ENCODE peak calls at places on chromosomes 6 and 20, in four cellular contexts. M, C, Q and Y are unnamed samples.

GRCh38 chr6:34717466-34717865 is 20.9 kb upstream of the ILRUN start:
- DNase-seq in C (no peak), M (no peak), Q (no peak), Y (no peak)

GRCh38 chr6:3526962-3527796 is 70.3 kb upstream of the SLC22A23 start:
- DNase-seq in M (no peak), C (no peak), Q (no peak), Y (no peak)

GRCh38 chr20:49614338-49615050 is 46.6 kb upstream of the PTGIS start:
- DNase-seq in M (no peak), C (no peak), Q (no peak), Y (no peak)

GRCh38 chr6:111709615-111710398 is 104.1 kb upstream of the TRAF3IP2 start:
- DNase-seq in Q (peak), M (peak), C (peak), Y (peak)

GRCh38 chr20:47561603-47562583 is 60.2 kb downstream of the NCOA3 start:
- DNase-seq in C (no peak), M (no peak), Q (no peak), Y (no peak)

GRCh38 chr6:43714311-43715055 is 26.9 kb upstream of the MRPS18A start:
- DNase-seq in C (no peak), Q (peak), M (no peak), Y (no peak)

GRCh38 chr6:125165256-125165655 is 11.7 kb downstream of the TPD52L1 start:
- DNase-seq in M (no peak), Q (no peak), C (no peak), Y (no peak)

GRCh38 chr20:12305555-12305954 is 387.9 kb downstream of the BTBD3 start:
- DNase-seq in Q (no peak), M (no peak), C (no peak), Y (no peak)

GRCh38 chr20:46030290-46031013 is 1.4 kb downstream of the SLC12A5 start:
- DNase-seq in M (no peak), C (no peak), Q (peak), Y (no peak)

GRCh38 chr20:24842591-24843442 is 106.3 kb upstream of the CST7 start:
- DNase-seq in M (no peak), Q (no peak), C (no peak), Y (no peak)

GRCh38 chr6:13427838-13428527 is 59.4 kb downstream of the GFOD1 start:
- DNase-seq in C (no peak), M (no peak), Q (peak), Y (no peak)

GRCh38 chr6:128242765-128243403 is 277.5 kb downstream of the PTPRK start:
- DNase-seq in M (no peak), C (no peak), Q (no peak), Y (no peak)

DNA sequence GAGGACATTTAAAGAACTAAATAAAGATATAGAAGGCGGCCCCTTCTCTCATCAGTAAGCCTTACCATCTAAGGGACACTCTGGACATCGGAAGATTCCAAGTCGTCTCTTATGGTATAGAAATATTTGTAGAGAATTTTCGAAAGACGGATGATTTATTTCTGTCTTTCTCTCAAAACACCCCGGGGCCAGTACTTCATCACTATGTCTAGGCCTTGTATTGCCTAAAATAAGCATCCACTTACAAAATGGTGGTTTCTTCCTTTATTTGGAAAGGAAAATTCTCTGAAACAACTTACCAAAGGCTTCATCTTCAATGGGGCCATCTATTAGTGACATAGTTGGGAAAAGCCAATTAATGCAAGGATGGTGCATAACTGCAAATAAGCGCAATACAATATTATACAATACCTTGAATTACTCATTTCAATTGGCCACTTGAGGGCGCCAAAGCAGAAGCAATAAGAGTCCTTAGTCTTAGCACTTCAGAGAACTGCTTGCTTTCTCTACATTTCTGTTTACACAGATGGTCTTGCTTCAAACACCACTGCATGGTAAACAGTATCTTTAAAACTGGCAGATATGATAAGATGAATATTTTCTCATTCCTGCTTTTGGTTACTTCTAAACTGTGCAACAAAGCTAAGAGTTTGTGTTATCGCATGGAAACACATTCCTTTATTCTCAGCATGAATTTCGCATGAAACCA is 113.2 kb downstream of the VIP start:
- DNase-seq in Q (peak), C (peak), M (peak), Y (peak)
- TF ChIP-seq CTCF in Q (peak), C (peak), M (peak), Y (peak)

DNA sequence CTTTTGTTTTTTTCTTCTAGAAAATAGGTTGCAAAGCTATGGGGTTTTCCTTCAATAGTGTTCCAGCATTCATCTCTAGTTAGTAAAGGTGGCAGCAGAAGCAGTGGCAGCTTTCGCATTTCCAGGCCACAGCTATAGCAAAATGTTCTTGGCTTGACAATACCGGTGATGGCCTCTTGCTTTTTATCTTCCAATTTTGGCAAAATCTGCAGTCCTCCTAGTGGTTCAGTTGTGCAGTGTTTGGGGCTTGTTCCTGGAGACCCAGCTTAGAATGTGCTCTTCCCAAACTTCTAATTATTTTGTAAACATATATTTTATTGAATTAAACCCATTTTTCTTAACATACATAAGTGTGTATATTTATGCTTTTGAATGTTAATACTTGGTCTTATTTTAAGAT is 370.6 kb upstream of the MAN1A1 start:
- DNase-seq in Q (no peak), M (no peak), C (no peak), Y (no peak)
- TF ChIP-seq CTCF in Q (no peak), M (no peak), C (peak), Y (peak)

DNA sequence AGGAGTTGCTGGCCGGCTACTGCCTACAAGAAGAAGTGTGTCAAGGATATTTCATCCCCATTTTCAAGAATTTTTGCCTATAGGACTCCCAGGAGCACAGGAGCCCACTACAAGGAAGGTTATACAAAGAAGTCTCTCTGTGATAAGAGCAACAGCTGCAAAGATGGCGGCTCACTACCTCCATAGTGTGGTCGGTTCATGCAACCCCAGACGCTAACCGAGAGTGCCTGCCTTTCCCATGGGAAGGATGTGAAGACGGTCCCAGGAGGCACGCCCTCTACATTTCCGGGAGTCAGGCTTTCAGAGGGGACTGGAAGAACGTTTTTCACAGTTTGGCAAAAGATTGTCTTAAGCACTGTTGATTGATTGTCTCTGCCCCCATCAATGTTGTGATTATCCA is 816.3 kb downstream of the QKI start:
- DNase-seq in M (no peak), C (no peak), Q (no peak), Y (no peak)
- TF ChIP-seq CTCF in M (no peak), C (no peak), Q (no peak), Y (no peak)

GRCh38 chr6:33123732-33124524 is 48.1 kb downstream of the HLA-DPB1 start:
- DNase-seq in Q (peak), C (no peak), M (no peak), Y (no peak)
- TF ChIP-seq CTCF in Q (peak), C (peak), M (peak), Y (peak)

GRCh38 chr20:1822564-1823420 is 72.4 kb upstream of the SIRPA start:
- DNase-seq in Q (no peak), M (no peak), C (no peak), Y (no peak)
- TF ChIP-seq CTCF in Q (no peak), M (no peak), C (peak), Y (no peak)

GRCh38 chr6:145886228-145886956 is 71.8 kb upstream of the FBXO30 start:
- DNase-seq in Q (no peak), M (no peak), C (no peak), Y (no peak)

GRCh38 chr6:145890422-145890821 is 73.7 kb downstream of the SHPRH start:
- DNase-seq in Q (no peak), C (no peak), M (no peak), Y (no peak)

GRCh38 chr6:145891565-145891964 is 72.6 kb downstream of the SHPRH start:
- DNase-seq in Q (no peak), M (no peak), C (no peak), Y (no peak)

GRCh38 chr6:145891126-145891525 is 73.0 kb downstream of the SHPRH start:
- DNase-seq in Q (no peak), M (no peak), C (no peak), Y (no peak)

GRCh38 chr6:145887969-145888368 is 73.4 kb upstream of the FBXO30 start:
- DNase-seq in Q (no peak), C (peak), M (no peak), Y (no peak)
- TF ChIP-seq CTCF in Q (peak), C (no peak), M (no peak), Y (no peak)

DNA sequence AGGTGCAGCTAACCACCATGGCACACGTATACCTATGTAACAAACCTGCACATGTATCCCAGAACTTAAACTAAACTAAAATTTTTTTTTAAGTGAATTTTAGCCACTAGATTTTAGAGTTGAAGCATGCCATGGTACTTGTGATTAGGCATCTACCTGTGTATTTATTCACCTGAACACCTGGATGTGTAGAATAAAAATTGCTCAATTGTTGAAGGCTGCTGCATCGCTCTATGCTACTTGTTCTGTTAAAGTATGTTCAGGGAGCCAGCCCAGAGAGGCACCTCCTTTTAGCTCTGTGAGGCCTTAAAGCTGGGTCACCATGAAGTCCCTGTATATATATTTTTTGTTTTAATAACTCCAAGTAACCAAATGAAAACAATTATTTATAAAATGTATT is 28.3 kb downstream of the SLC22A3 start:
- DNase-seq in Q (no peak), M (no peak), C (no peak), Y (no peak)
- TF ChIP-seq CTCF in Q (no peak), M (no peak), C (no peak), Y (no peak)

DNA sequence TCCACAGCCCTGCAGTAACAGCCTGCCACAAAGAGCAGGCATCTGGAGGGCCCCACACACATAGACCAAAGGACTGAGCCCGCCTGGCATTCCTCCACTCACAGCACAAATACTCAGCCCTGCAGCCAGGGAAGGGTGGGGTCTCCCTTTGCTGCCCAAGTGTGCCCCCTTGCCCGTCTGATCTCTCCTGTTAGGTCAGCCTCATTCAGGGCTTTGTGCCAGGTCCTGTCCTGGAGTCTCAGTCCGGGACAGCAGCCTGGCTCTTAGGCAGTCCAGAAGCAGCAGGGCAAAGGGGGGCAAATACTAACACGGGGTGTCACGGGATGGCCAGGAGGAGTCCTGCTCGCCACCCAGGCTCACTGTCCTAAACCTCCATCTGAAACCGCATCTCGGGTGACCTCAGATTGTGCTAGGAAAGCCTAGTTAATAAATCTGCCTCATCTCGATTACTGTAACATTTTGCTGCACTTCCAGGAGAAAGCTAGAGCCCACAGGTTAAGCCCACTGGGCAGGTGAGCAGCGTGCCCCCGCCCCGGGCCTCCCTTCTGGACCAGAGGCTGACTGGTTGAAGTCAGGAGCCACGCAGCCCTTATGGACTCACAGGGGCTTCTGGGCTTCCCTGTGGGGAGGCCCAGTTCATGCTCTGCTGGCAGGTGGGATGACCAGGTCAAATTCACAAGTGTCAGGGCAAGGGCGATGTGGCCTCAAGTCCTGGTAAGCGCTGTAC is 3.2 kb upstream of the OGFR start:
- DNase-seq in C (no peak), M (no peak), Q (no peak), Y (no peak)
- TF ChIP-seq CTCF in C (no peak), M (no peak), Q (no peak), Y (no peak)